ENCODE peak calls at places on chromosomes 6 and 20, in six cellular contexts. S is H1, R is neuronal stem cell, K is IMR-90, P is H9, C is trophoblast cell. F is an unnamed sample.

GRCh38 chr6:112330071-112330876 is 16.9 kb upstream of the RFPL4B start:
- DNase-seq in S (no peak), P (no peak), C (no peak), K (peak), R (no peak), F (peak)

GRCh38 chr6:160055813-160056212 is 65.8 kb upstream of the SLC22A1 start:
- DNase-seq in K (no peak), R (no peak), S (no peak), C (no peak), P (no peak), F (peak)

GRCh38 chr20:22371843-22372242 is 212.5 kb downstream of the FOXA2 start:
- DNase-seq in S (no peak), P (no peak), R (no peak), K (no peak), C (no peak), F (no peak)

GRCh38 chr6:157667211-157668033 is 155.6 kb upstream of the SNX9 start:
- DNase-seq in K (peak), C (peak), P (peak), R (peak), S (peak), F (peak)

GRCh38 chr20:14866841-14867514 is 529.6 kb upstream of the FLRT3 start:
- DNase-seq in C (no peak), R (no peak), S (no peak), P (no peak), K (no peak), F (no peak)

GRCh38 chr6:154606457-154606856 is 96.0 kb upstream of the CNKSR3 start:
- DNase-seq in P (no peak), C (no peak), K (no peak), R (no peak), S (no peak), F (no peak)

GRCh38 chr6:169832247-169832948 is 81.0 kb downstream of the ERMARD start:
- DNase-seq in R (no peak), S (no peak), P (no peak), C (no peak), K (peak), F (no peak)

GRCh38 chr20:23668477-23668951 is 20.3 kb downstream of the CST4 start:
- DNase-seq in R (peak), C (peak), P (peak), K (peak), S (peak), F (peak)

GRCh38 chr20:19964289-19965263 is 52.6 kb upstream of the NAA20 start:
- DNase-seq in C (peak), K (peak), P (no peak), S (no peak), R (no peak), F (peak)

GRCh38 chr6:32132110-32132509 is 2.0 kb upstream of the FKBPL start:
- DNase-seq in R (no peak), S (no peak), C (no peak), K (no peak), P (no peak), F (no peak)

GRCh38 chr20:2559641-2560040 is 23.3 kb downstream of the TMC2 start:
- DNase-seq in K (no peak), P (no peak), C (no peak), S (no peak), R (no peak), F (no peak)

GRCh38 chr6:137967689-137968467 is 100.8 kb downstream of the TNFAIP3 start:
- DNase-seq in R (no peak), S (no peak), P (no peak), K (no peak), C (no peak), F (no peak)

GRCh38 chr6:85469276-85470022 is 19.6 kb downstream of the NT5E start:
- DNase-seq in P (no peak), R (no peak), K (no peak), C (peak), S (no peak), F (peak)

GRCh38 chr6:20334334-20334733 is 67.3 kb upstream of the E2F3 start:
- DNase-seq in C (no peak), S (no peak), R (no peak), P (peak), K (no peak), F (no peak)

GRCh38 chr6:22442826-22443225 is 126.5 kb upstream of the HDGFL1 start:
- DNase-seq in K (peak), C (no peak), P (no peak), R (no peak), S (no peak), F (peak)

GRCh38 chr20:54539521-54540046 is 64.2 kb downstream of the DOK5 start:
- DNase-seq in R (no peak), C (no peak), S (no peak), P (no peak), K (no peak), F (no peak)

GRCh38 chr6:168838000-168838399 is 397.0 kb downstream of the SMOC2 start:
- DNase-seq in P (no peak), R (no peak), K (no peak), S (no peak), C (no peak), F (no peak)

GRCh38 chr6:84330325-84330724 is 102.9 kb upstream of the CEP162 start:
- DNase-seq in P (no peak), C (no peak), S (no peak), R (no peak), K (no peak), F (no peak)

GRCh38 chr6:121956782-121957181 is 442.7 kb upstream of the HSF2 start:
- DNase-seq in C (no peak), S (no peak), P (no peak), R (no peak), K (no peak), F (no peak)

GRCh38 chr6:54050750-54051149 is 60.5 kb upstream of the MLIP start:
- DNase-seq in P (no peak), R (peak), S (no peak), C (no peak), K (no peak), F (no peak)

DNA sequence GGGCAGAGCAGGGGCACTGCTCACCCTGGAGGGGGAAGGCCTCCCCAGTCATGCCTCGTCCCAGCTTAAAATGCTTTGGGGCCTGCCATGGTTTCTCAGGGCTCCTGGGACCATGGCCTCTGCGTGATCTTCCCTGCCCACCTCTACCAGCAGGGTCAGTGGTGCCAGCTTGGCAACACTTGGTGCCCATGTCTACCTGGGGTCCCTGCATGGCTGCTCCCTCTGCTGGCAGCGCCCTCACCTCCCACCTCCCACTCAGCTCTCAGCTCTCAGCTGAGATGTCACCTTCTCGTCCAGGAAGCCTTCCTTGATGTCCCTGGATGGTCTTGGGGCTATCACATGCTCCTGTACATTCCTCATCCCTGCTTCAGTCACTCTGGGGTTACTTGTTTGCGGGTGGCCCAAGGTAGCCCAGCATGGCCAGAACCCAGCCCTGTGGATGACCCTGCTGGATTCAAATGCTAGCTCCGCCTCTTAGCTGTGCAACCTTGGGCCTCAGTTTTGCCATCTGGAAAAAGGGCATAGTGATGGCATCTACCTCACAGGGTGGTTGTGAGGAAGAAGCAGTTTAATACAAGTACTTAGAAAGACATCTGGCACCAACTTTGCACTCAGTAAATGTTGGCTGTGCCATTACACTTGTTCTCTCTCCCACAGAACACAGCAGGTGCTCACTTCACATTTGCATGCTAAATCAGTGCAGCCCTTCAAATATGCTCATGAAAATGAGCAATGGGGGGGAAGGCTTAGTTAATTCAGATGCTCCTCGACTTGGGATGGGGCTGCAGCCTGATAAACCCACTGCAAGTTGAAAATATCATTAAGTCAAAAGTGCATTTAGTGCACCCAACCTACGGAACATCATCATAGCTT is 53.5 kb upstream of the PTPN1 start:
- DNase-seq in P (no peak), K (no peak), S (no peak), R (no peak), C (no peak), F (no peak)
- H2AFZ ChIP-seq in P (no peak), K (no peak), S (no peak), R (no peak), C (no peak), F (no peak)

GRCh38 chr6:92848901-92849300 is 570.5 kb downstream of the EPHA7 start:
- DNase-seq in R (no peak), S (no peak), K (no peak), C (no peak), P (no peak), F (no peak)

GRCh38 chr6:92848459-92848858 is 570.9 kb downstream of the EPHA7 start:
- DNase-seq in S (no peak), K (no peak), P (no peak), C (no peak), R (no peak), F (no peak)

GRCh38 chr6:92849636-92850035 is 569.7 kb downstream of the EPHA7 start:
- DNase-seq in S (no peak), K (no peak), R (no peak), C (no peak), P (no peak), F (no peak)

DNA sequence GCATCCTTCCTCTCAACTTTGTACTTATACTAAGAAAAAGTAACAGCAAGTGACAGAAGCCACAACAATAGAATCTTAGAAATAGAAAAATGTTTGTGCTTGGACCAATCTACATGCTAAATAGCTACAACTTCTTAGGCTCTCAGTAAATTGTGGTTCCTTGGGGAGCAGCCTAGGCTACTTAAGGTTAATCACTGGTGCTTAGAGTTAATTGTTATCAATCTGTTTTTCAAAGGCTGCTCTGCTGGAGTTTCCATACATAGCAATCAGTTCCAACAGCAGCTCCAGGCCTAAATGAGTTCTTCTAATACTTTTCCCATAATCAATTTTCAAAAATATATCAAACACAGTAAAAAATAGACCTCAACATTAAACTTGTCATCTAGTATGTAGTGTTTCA is 571.4 kb downstream of the EPHA7 start:
- DNase-seq in K (no peak), S (no peak), R (no peak), C (no peak), P (peak), F (no peak)
- H4K91ac ChIP-seq in K (no peak), S (no peak), R (no peak), C (no peak), P (no peak), F (no peak)

GRCh38 chr20:10505320-10506226 is 70.5 kb downstream of the SLX4IP start:
- DNase-seq in C (no peak), K (peak), P (no peak), S (no peak), R (no peak), F (peak)
- H2AFZ ChIP-seq in C (no peak), K (no peak), P (no peak), S (no peak), R (no peak), F (no peak)

GRCh38 chr6:45038226-45038625 is 289.9 kb upstream of the RUNX2 start:
- DNase-seq in P (no peak), S (no peak), K (no peak), C (no peak), R (no peak), F (no peak)
- H4K91ac ChIP-seq in P (no peak), S (no peak), K (no peak), C (no peak), R (no peak), F (no peak)

GRCh38 chr20:44768854-44769480 is 23.3 kb downstream of the KCNK15 start:
- DNase-seq in C (no peak), K (no peak), S (no peak), P (no peak), R (no peak), F (no peak)
- H2AFZ ChIP-seq in C (no peak), K (no peak), S (no peak), P (no peak), R (no peak), F (no peak)

GRCh38 chr20:4592316-4593148 is 129.2 kb upstream of the PRND start:
- DNase-seq in K (no peak), S (peak), R (peak), C (no peak), P (peak), F (peak)
- H4K91ac ChIP-seq in K (peak), S (no peak), R (peak), C (no peak), P (no peak), F (no peak)

GRCh38 chr20:6566821-6567220 is 200.7 kb upstream of the BMP2 start:
- DNase-seq in R (no peak), C (no peak), P (no peak), S (no peak), K (peak), F (peak)

GRCh38 chr20:6562111-6562510 is 205.4 kb upstream of the BMP2 start:
- DNase-seq in P (no peak), K (peak), S (no peak), C (no peak), R (no peak), F (peak)

GRCh38 chr20:6559791-6560190 is 207.7 kb upstream of the BMP2 start:
- DNase-seq in S (no peak), P (no peak), R (no peak), C (no peak), K (peak), F (no peak)

GRCh38 chr20:6558361-6558760 is 209.1 kb upstream of the BMP2 start:
- DNase-seq in S (no peak), K (no peak), P (no peak), R (no peak), C (no peak), F (no peak)

DNA sequence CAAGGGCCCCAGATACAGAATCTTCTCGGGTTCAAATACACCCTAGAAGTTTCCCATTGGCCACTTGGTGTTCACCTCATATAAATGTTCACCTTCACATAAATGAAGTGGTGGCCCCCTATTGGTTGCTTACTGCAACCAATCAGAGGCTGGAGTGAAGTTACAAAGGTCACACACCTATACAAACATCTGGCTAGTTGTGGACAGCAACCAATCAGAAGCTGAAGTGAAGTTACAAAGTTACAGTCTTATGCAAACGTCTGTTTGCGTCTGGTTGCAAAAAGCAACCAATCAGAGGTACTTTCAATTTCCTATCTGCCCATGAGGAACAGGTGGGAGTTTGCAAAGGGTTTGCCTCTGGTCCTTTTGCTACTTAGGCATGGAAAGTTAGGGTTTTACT is 206.5 kb upstream of the BMP2 start:
- DNase-seq in C (no peak), K (no peak), R (no peak), P (no peak), S (no peak), F (no peak)
- H2AFZ ChIP-seq in C (no peak), K (no peak), R (no peak), P (no peak), S (no peak), F (no peak)

GRCh38 chr6:70705772-70706171 is 38.1 kb downstream of the SMAP1 start:
- DNase-seq in K (no peak), S (no peak), R (no peak), C (no peak), P (no peak), F (no peak)
- H4K91ac ChIP-seq in K (no peak), S (no peak), R (no peak), C (no peak), P (no peak), F (no peak)

DNA sequence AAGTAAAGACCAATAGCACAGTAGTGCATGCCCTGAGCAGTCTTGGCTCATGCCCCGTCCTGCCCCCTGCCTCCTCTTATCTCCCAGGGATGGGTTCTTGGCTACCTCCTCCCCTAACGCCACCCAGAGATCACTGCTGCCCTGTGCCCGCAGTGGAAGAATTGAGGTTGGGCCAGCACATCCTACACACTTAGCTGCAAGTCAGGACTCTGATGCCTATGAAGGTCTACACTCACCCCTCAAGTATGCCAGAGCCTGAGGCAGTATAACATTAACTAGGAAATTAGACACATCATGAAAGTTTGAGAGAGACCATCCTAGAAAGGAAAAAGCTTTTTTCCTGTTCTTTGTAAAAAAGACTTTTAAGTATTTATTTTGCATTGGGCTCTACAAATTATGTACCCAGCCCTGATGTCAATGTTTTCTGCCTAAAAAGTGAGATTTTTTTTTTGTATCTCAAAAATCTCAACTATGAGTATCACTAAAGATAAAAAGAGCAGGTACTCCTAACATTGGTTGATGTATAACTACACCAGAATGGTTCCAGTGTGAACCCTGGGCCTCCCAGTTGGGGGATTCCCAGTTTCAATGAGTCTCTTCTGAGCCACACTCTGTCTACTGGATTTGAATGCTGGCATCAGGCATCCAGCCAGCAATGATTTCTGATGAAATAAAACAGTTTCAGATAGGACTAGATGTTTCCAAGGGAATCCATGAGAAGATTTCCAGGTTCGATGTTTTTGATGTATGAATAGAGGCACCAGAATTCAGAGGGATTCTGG is 115.4 kb downstream of the ISM1 start:
- DNase-seq in P (no peak), S (no peak), R (no peak), K (peak), C (peak), F (no peak)
- H2AFZ ChIP-seq in P (no peak), S (no peak), R (no peak), K (no peak), C (no peak), F (no peak)

GRCh38 chr6:123515715-123516114 is 121.0 kb downstream of the TRDN start:
- DNase-seq in K (no peak), C (no peak), S (no peak), P (no peak), R (no peak), F (no peak)
- H4K91ac ChIP-seq in K (no peak), C (no peak), S (no peak), P (no peak), R (no peak), F (no peak)